ENCODE peak calls at places on chromosomes 4 and X, in eight cellular contexts. Q, Z, N, S, G, W, J and O are unnamed samples.
A peak's percentile ranks its signal among the peaks of the same experiment; 100 is the strongest.

GRCh38 chr4:84796388-84796787 is 170.1 kb downstream of the WDFY3 start:
- DNase-seq in Q (peak; percentile 17), Z (no peak), G (no peak), N (no peak), W (no peak), J (no peak), S (no peak), O (no peak)

GRCh38 chrX:118726887-118727685 is at the start of gene IL13RA1:
- DNase-seq in Q (peak; percentile 90), N (peak; percentile 77), G (peak; percentile 63), S (peak; percentile 70), J (peak; percentile 82), Z (peak; percentile 34), W (peak; percentile 34), O (peak; percentile 50)

GRCh38 chr4:71526626-71527406 is 188.0 kb downstream of the SLC4A4 start:
- DNase-seq in Z (no peak), G (no peak), S (no peak), N (no peak), W (no peak), Q (no peak), J (peak; percentile 21), O (no peak)

GRCh38 chrX:72128881-72129280 is 2.8 kb downstream of the RTL5 start:
- DNase-seq in Q (no peak), W (no peak), Z (peak; percentile 54), S (no peak), N (peak; percentile 7), G (no peak), J (no peak), O (no peak)

GRCh38 chrX:22409418-22409817 is 136.7 kb downstream of the CBLL2 start:
- DNase-seq in G (no peak), N (no peak), W (no peak), S (no peak), J (no peak), Z (no peak), Q (no peak), O (no peak)

GRCh38 chrX:43165343-43165920 is 387.5 kb upstream of the PPP1R2C start:
- DNase-seq in J (no peak), S (no peak), Z (no peak), N (no peak), W (no peak), Q (no peak), G (no peak), O (no peak)

GRCh38 chr4:87950516-87950915 is 25.0 kb upstream of the SPP1 start:
- DNase-seq in G (no peak), Z (no peak), S (peak; percentile 45), W (no peak), Q (no peak), N (no peak), J (no peak), O (no peak)

GRCh38 chrX:132217203-132218073 is 1.8 kb downstream of the RAP2C start:
- DNase-seq in J (peak; percentile 49), W (peak; percentile 74), S (peak; percentile 13), Q (peak; percentile 80), N (peak; percentile 73), Z (peak; percentile 72), G (peak; percentile 17), O (peak; percentile 76)

GRCh38 chrX:39953879-39954278 is 143.9 kb downstream of the BCOR start:
- DNase-seq in G (peak; percentile 66), S (peak; percentile 83), N (peak; percentile 17), Q (peak; percentile 84), J (no peak), Z (no peak), W (no peak), O (peak; percentile 74)

GRCh38 chrX:136759968-136760367 is 20.8 kb downstream of the ARHGEF6 start:
- DNase-seq in Z (no peak), G (no peak), J (no peak), N (no peak), Q (no peak), W (no peak), S (no peak), O (no peak)

GRCh38 chr4:76090241-76090691 is 15.8 kb downstream of the ART3 start:
- DNase-seq in W (no peak), G (no peak), J (no peak), N (no peak), Q (peak; percentile 22), S (no peak), Z (no peak), O (no peak)

GRCh38 chr4:158371158-158371557 is 150.5 kb upstream of the RXFP1 start:
- DNase-seq in Z (no peak), Q (peak; percentile 54), W (no peak), J (no peak), S (no peak), G (no peak), N (no peak), O (no peak)

GRCh38 chr4:77202491-77202890 is 45.5 kb downstream of the CCNG2 start:
- DNase-seq in W (no peak), S (no peak), J (no peak), Z (no peak), G (no peak), N (no peak), Q (no peak), O (no peak)

GRCh38 chr4:59247032-59247431 is 1953.1 kb upstream of the ADGRL3 start:
- DNase-seq in S (no peak), J (no peak), Q (no peak), N (peak; percentile 14), G (no peak), W (no peak), Z (no peak), O (no peak)

GRCh38 chrX:9503261-9503660 is 38.4 kb downstream of the TBL1X start:
- DNase-seq in W (no peak), N (no peak), Q (no peak), J (no peak), S (no peak), G (no peak), Z (no peak), O (no peak)

GRCh38 chrX:134599173-134599914 is 58.9 kb downstream of the PLAC1 start:
- DNase-seq in Q (peak; percentile 42), Z (peak; percentile 53), J (no peak), N (no peak), G (peak; percentile 13), S (no peak), W (no peak), O (no peak)

GRCh38 chrX:154355776-154356140 is 18.7 kb downstream of the FLNA start:
- DNase-seq in Z (no peak), W (no peak), N (no peak), Q (no peak), G (no peak), S (no peak), J (no peak), O (no peak)